ENCODE peak calls at places on chromosomes 2 and 18, in five cellular contexts. O is A549, F is IMR-90, S is prostate gland, T is sigmoid colon. A is an unnamed sample.

GRCh38 chr2:105365176-105365575 is 27.8 kb downstream of the C2orf49 start:
- DNase-seq in O (no peak), S (no peak), F (no peak), T (no peak), A (no peak)

GRCh38 chr18:75009296-75009695 is 199.6 kb downstream of the PTGR3 start:
- DNase-seq in S (no peak), O (no peak), F (no peak), T (no peak), A (no peak)

GRCh38 chr18:24514439-24514838 is 54.0 kb downstream of the HRH4 start:
- DNase-seq in S (no peak), F (peak; percentile 54), T (no peak), O (peak; percentile 62), A (no peak)

GRCh38 chr2:96616128-96616527 is 22.0 kb downstream of the KANSL3 start:
- DNase-seq in F (no peak), S (no peak), T (no peak), O (no peak), A (no peak)

GRCh38 chr2:230564805-230565779 is 147.6 kb upstream of the CAB39 start:
- DNase-seq in S (no peak), F (peak; percentile 63), O (no peak), T (no peak), A (no peak)

GRCh38 chr2:8219631-8220393 is 462.0 kb upstream of the ID2 start:
- DNase-seq in O (no peak), F (no peak), T (peak; percentile 87), S (no peak), A (no peak)

GRCh38 chr2:32632089-32632488 is 4.2 kb downstream of the TTC27 start:
- DNase-seq in T (no peak), F (peak; percentile 63), O (peak; percentile 51), S (no peak), A (no peak)

GRCh38 chr2:230684222-230685164 is 28.1 kb upstream of the CAB39 start:
- DNase-seq in S (no peak), T (no peak), F (peak; percentile 79), O (peak; percentile 69), A (peak; percentile 49)

GRCh38 chr2:161991991-161992390 is 82.0 kb downstream of the DPP4 start:
- DNase-seq in T (no peak), O (no peak), S (no peak), F (peak; percentile 37), A (no peak)

GRCh38 chr2:25851740-25852503 is 26.4 kb downstream of the ASXL2 start:
- DNase-seq in T (no peak), F (peak; percentile 93), O (peak; percentile 87), S (no peak), A (no peak)

GRCh38 chr2:146916914-146917313 is 927.9 kb upstream of the ACVR2A start:
- DNase-seq in O (no peak), F (no peak), S (peak; percentile 58), T (no peak), A (no peak)

GRCh38 chr2:55049794-55050132 is 488 bp downstream of the RTN4 start:
- DNase-seq in O (peak; percentile 31), F (no peak), S (peak; percentile 9), T (no peak), A (no peak)

GRCh38 chr2:74481961-74482800 is 617 bp downstream of the CCDC142 start:
- DNase-seq in T (no peak), O (no peak), S (no peak), F (no peak), A (no peak)

GRCh38 chr18:70073442-70073841 is 125.8 kb upstream of the CD226 start:
- DNase-seq in O (no peak), S (no peak), F (no peak), T (no peak), A (peak; percentile 23)

GRCh38 chr2:160076935-160077334 is 14.5 kb upstream of the PLA2R1 start:
- DNase-seq in S (no peak), T (no peak), O (no peak), F (no peak), A (no peak)

GRCh38 chr2:146931109-146931508 is 913.7 kb upstream of the ACVR2A start:
- DNase-seq in T (no peak), S (no peak), F (no peak), O (no peak), A (no peak)

GRCh38 chr2:929965-930364 is 20.7 kb upstream of the SNTG2 start:
- DNase-seq in T (no peak), F (no peak), S (no peak), O (no peak), A (no peak)

GRCh38 chr2:43018179-43019024 is 208.0 kb downstream of the ZFP36L2 start:
- DNase-seq in T (peak; percentile 98), S (peak; percentile 39), O (peak; percentile 47), F (peak; percentile 84), A (peak; percentile 69)

GRCh38 chr2:7709907-7710306 is 792.7 kb downstream of the RNF144A start:
- DNase-seq in F (peak; percentile 31), T (no peak), S (no peak), O (no peak), A (no peak)

GRCh38 chr2:153519260-153519875 is 40.8 kb upstream of the RPRM start:
- DNase-seq in O (peak; percentile 61), S (peak; percentile 56), T (no peak), F (peak; percentile 39), A (peak; percentile 47)

GRCh38 chr2:109234355-109234754 is 105.3 kb downstream of the SH3RF3 start:
- DNase-seq in S (no peak), F (no peak), T (no peak), O (no peak), A (no peak)

GRCh38 chr2:109236147-109236546 is 107.1 kb downstream of the SH3RF3 start:
- DNase-seq in F (no peak), T (no peak), S (no peak), O (no peak), A (no peak)

GRCh38 chr2:109239720-109240119 is 110.7 kb downstream of the SH3RF3 start:
- DNase-seq in O (no peak), T (no peak), F (peak; percentile 83), S (no peak), A (no peak)

GRCh38 chr2:109238580-109238979 is 109.6 kb downstream of the SH3RF3 start:
- DNase-seq in S (no peak), F (peak; percentile 95), T (peak; percentile 91), O (no peak), A (peak; percentile 37)

GRCh38 chr2:109237792-109238191 is 108.8 kb downstream of the SH3RF3 start:
- DNase-seq in T (no peak), S (no peak), O (no peak), F (no peak), A (no peak)
- H3K4me1 ChIP-seq in T (peaks cover 34% of the 10 kb centered on the region), S (peaks cover 5% of the 10 kb centered on the region), O (peaks cover 3% of the 10 kb centered on the region), F (peaks cover 38% of the 10 kb centered on the region), A (peaks cover 4% of the 10 kb centered on the region)

DNA sequence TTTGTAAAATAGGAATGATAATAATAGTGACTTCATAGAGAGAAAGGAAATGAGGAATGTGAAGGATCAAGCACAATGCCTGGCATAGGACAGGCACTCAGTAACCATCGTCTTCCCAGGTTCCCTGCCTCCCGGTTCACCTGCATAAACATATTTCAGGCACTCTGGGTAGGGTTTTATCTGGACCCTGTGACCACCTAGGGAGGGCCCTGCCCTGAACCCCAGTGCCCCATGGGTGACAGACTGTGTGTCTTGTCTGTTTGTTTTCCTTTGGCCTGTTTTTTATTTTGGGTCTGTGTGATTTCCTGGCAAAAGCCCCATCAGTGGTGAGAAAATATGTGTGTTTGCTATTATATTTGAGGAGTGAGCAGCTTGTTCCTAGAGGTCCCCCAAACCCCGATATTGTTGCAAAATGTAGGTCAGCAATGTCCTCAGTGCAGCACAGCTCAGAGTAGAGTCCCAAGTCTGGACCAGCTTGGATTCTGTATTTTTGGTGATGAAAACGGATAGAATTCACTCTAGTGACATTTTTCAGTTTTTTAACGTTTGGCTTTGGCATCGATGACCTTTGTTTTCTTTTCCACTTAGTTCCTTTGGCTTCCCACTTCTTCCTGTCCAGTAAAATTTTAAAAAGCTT is 9.6 kb upstream of the NT5C1B start:
- DNase-seq in T (no peak), F (no peak), S (no peak), O (no peak), A (no peak)
- H3K4me3 ChIP-seq in T (no peak overlapping the region), F (no peak overlapping the region), S (no peak overlapping the region), O (no peak overlapping the region), A (no peak overlapping the region)

GRCh38 chr2:210000464-210001324 is 1.7 kb upstream of the RPE start:
- DNase-seq in S (no peak), O (no peak), F (no peak), T (no peak), A (no peak)

GRCh38 chr2:210004893-210005292 is 2.5 kb downstream of the RPE start:
- DNase-seq in F (no peak), S (no peak), O (no peak), T (no peak), A (no peak)

GRCh38 chr2:210003394-210003793 is 956 bp downstream of the RPE start:
- DNase-seq in F (no peak), S (no peak), O (no peak), T (no peak), A (no peak)

GRCh38 chr2:209998596-209998995 is 3.8 kb upstream of the RPE start:
- DNase-seq in O (no peak), F (no peak), T (no peak), S (no peak), A (no peak)

DNA sequence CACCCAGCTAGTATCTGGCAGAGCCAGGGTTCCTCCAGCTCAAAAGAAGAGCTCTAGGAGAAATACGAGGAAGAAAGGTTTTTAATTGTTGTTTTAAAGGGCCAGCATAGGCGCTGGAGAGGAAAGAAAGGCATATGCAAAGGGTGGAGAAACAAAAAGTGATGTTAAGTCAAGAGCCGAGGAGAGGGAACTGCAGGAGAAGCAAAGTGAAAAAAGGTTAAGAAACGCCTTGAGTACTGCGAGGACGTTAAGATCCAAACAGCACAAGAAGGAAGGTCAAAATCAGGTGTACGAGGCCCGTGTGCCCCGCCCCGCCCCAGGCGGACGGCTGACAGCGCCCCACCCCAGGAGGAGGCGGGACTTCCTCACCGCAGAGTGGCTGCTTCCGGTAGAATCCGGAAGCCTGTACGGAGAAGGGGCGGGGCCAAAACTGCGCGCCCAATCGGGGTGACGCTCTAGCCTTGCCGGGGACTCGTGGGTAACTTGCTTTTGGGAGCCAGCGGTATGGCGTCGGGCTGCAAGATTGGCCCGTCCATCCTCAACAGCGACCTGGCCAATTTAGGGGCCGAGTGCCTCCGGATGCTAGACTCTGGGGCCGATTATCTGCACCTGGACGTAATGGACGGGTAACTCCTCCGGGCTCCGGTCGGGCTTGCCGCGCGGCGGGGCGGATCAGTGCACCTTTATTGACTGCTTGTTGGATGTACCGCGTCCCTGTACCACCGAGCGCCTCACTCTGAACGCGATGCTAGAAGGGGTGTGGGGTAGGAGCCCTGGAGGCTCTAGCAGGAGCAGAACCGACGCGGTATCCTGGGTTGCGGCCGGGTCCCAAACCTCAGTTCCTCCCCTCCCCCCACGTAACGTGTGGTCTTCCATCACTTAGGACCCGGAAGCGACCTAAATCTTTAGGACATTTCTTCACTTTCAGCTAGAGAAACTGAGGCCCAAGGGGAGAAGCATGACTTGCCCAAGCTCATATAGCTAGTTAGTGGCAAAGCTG is at the start of gene RPE:
- DNase-seq in T (peak; percentile 97), F (peak; percentile 88), S (peak; percentile 93), O (peak; percentile 94), A (peak; percentile 99)
- TF ChIP-seq CTCF in T (no peak), F (no peak), S (no peak), O (no peak), A (no peak)

GRCh38 chr2:233332125-233332524 is 22.2 kb upstream of the DGKD start:
- DNase-seq in O (no peak), S (no peak), F (no peak), T (no peak), A (no peak)

GRCh38 chr2:233331536-233331935 is 22.8 kb upstream of the DGKD start:
- DNase-seq in F (no peak), S (peak; percentile 24), T (peak; percentile 84), O (no peak), A (peak; percentile 73)

GRCh38 chr2:233326500-233326899 is 18.9 kb downstream of the SAG start:
- DNase-seq in S (no peak), F (no peak), O (no peak), T (no peak), A (no peak)

GRCh38 chr2:233328922-233329321 is 21.3 kb downstream of the SAG start:
- DNase-seq in F (no peak), O (no peak), T (no peak), S (no peak), A (no peak)

GRCh38 chr2:233329489-233330135 is 22.0 kb downstream of the SAG start:
- DNase-seq in S (no peak), O (no peak), F (no peak), T (no peak), A (peak; percentile 8)
- H3K4me1 ChIP-seq in S (no peaks in the 10 kb centered on the region), O (no peaks in the 10 kb centered on the region), F (no peaks in the 10 kb centered on the region), T (no peaks in the 10 kb centered on the region), A (no peaks in the 10 kb centered on the region)

A was measured in mucosa of descending colon.